ENCODE peak calls at places on chromosomes 12 and 14, in five cellular contexts. One of them, this sample, is unnamed.
A peak's percentile ranks its signal among the peaks of the same experiment; 100 is the strongest.

GRCh38 chr12:103997277-103997900 is 31.7 kb downstream of the TDG start:
- DNase-seq in iPS DF 6.9: no peak
- DNase-seq in ascending aorta: no peak
- DNase-seq in keratinocyte: no peak
- DNase-seq in neuronal stem cell: no peak
- DNase-seq in this sample: no peak

GRCh38 chr12:89919241-89919906 is 210.7 kb upstream of the ATP2B1 start:
- DNase-seq in keratinocyte: no peak
- DNase-seq in iPS DF 6.9: no peak
- DNase-seq in neuronal stem cell: no peak
- DNase-seq in ascending aorta: no peak
- DNase-seq in this sample: no peak

GRCh38 chr14:70821916-70822705 is 12.8 kb upstream of the MAP3K9 start:
- DNase-seq in iPS DF 6.9: no peak
- DNase-seq in keratinocyte: no peak
- DNase-seq in neuronal stem cell: peak; percentile 62
- DNase-seq in ascending aorta: peak; percentile 74
- DNase-seq in this sample: no peak

GRCh38 chr14:38080696-38081095 is 127.0 kb upstream of the SSTR1 start:
- DNase-seq in iPS DF 6.9: no peak
- DNase-seq in keratinocyte: no peak
- DNase-seq in neuronal stem cell: no peak
- DNase-seq in ascending aorta: no peak
- DNase-seq in this sample: no peak

GRCh38 chr12:95218164-95218851 is 701 bp downstream of the VEZT start:
- DNase-seq in ascending aorta: no peak
- DNase-seq in iPS DF 6.9: no peak
- DNase-seq in keratinocyte: no peak
- DNase-seq in neuronal stem cell: peak; percentile 32
- DNase-seq in this sample: no peak

GRCh38 chr12:234891-235415 is 21.0 kb upstream of the SLC6A12 start:
- DNase-seq in neuronal stem cell: no peak
- DNase-seq in iPS DF 6.9: no peak
- DNase-seq in keratinocyte: no peak
- DNase-seq in ascending aorta: peak; percentile 53
- DNase-seq in this sample: no peak

GRCh38 chr12:49233842-49234526 is 30.9 kb upstream of the TUBA1C start:
- DNase-seq in ascending aorta: peak; percentile 81
- DNase-seq in keratinocyte: no peak
- DNase-seq in neuronal stem cell: no peak
- DNase-seq in iPS DF 6.9: no peak
- DNase-seq in this sample: no peak

GRCh38 chr12:12128665-12129064 is 57.9 kb downstream of the BCL2L14 start:
- DNase-seq in iPS DF 6.9: no peak
- DNase-seq in neuronal stem cell: no peak
- DNase-seq in ascending aorta: no peak
- DNase-seq in keratinocyte: no peak
- DNase-seq in this sample: no peak

GRCh38 chr12:48978291-48978740 is at the start of gene WNT1:
- DNase-seq in neuronal stem cell: no peak
- DNase-seq in ascending aorta: no peak
- DNase-seq in iPS DF 6.9: no peak
- DNase-seq in keratinocyte: no peak
- DNase-seq in this sample: no peak

GRCh38 chr14:31902002-31902401 is 175.1 kb upstream of the ARHGAP5 start:
- DNase-seq in ascending aorta: no peak
- DNase-seq in iPS DF 6.9: no peak
- DNase-seq in keratinocyte: peak; percentile 54
- DNase-seq in neuronal stem cell: no peak
- DNase-seq in this sample: no peak

GRCh38 chr12:121579190-121579791 is 1.5 kb downstream of the KDM2B start:
- DNase-seq in neuronal stem cell: peak; percentile 26
- DNase-seq in keratinocyte: no peak
- DNase-seq in ascending aorta: peak; percentile 66
- DNase-seq in iPS DF 6.9: no peak
- DNase-seq in this sample: no peak

GRCh38 chr12:99706736-99707473 is 59.4 kb downstream of the GARIN6 start:
- DNase-seq in keratinocyte: no peak
- DNase-seq in ascending aorta: no peak
- DNase-seq in iPS DF 6.9: no peak
- DNase-seq in neuronal stem cell: no peak
- DNase-seq in this sample: no peak

GRCh38 chr14:34682787-34683321 is 31.5 kb downstream of the CFL2 start:
- DNase-seq in iPS DF 6.9: no peak
- DNase-seq in neuronal stem cell: no peak
- DNase-seq in keratinocyte: no peak
- DNase-seq in ascending aorta: no peak
- DNase-seq in this sample: no peak

GRCh38 chr14:22547948-22548750 is 40.9 kb downstream of the DAD1 start:
- DNase-seq in iPS DF 6.9: no peak
- DNase-seq in neuronal stem cell: no peak
- DNase-seq in ascending aorta: peak; percentile 43
- DNase-seq in keratinocyte: no peak
- DNase-seq in this sample: no peak

GRCh38 chr14:45150386-45150890 is 14.7 kb downstream of the FANCM start:
- DNase-seq in iPS DF 6.9: no peak
- DNase-seq in keratinocyte: no peak
- DNase-seq in neuronal stem cell: no peak
- DNase-seq in ascending aorta: no peak
- DNase-seq in this sample: no peak

GRCh38 chr12:101671157-101671791 is 26.2 kb upstream of the CHPT1 start:
- DNase-seq in iPS DF 6.9: no peak
- DNase-seq in ascending aorta: peak; percentile 69
- DNase-seq in keratinocyte: no peak
- DNase-seq in neuronal stem cell: no peak
- DNase-seq in this sample: no peak

GRCh38 chr12:62640910-62641448 is 174.4 kb downstream of the MON2 start:
- DNase-seq in iPS DF 6.9: no peak
- DNase-seq in keratinocyte: no peak
- DNase-seq in ascending aorta: no peak
- DNase-seq in neuronal stem cell: no peak
- DNase-seq in this sample: no peak

GRCh38 chr12:112179341-112179740 is 54.0 kb downstream of the TRAFD1 start:
- DNase-seq in keratinocyte: no peak
- DNase-seq in ascending aorta: peak; percentile 34
- DNase-seq in neuronal stem cell: no peak
- DNase-seq in iPS DF 6.9: no peak
- DNase-seq in this sample: no peak

GRCh38 chr12:75818863-75819262 is 212.7 kb downstream of the PHLDA1 start:
- DNase-seq in iPS DF 6.9: no peak
- DNase-seq in neuronal stem cell: no peak
- DNase-seq in keratinocyte: no peak
- DNase-seq in ascending aorta: no peak
- DNase-seq in this sample: no peak

GRCh38 chr14:100117026-100117425 is 42.4 kb downstream of the DEGS2 start:
- DNase-seq in keratinocyte: no peak
- DNase-seq in ascending aorta: no peak
- DNase-seq in neuronal stem cell: no peak
- DNase-seq in iPS DF 6.9: no peak
- DNase-seq in this sample: no peak

GRCh38 chr12:49206389-49206788 is 17.5 kb upstream of the TUBA1A start:
- DNase-seq in iPS DF 6.9: no peak
- DNase-seq in ascending aorta: no peak
- DNase-seq in neuronal stem cell: no peak
- DNase-seq in keratinocyte: no peak
- DNase-seq in this sample: no peak

GRCh38 chr12:49689785-49690184 is 17.4 kb downstream of the FMNL3 start:
- DNase-seq in ascending aorta: no peak
- DNase-seq in neuronal stem cell: no peak
- DNase-seq in keratinocyte: no peak
- DNase-seq in iPS DF 6.9: no peak
- DNase-seq in this sample: no peak

DNA sequence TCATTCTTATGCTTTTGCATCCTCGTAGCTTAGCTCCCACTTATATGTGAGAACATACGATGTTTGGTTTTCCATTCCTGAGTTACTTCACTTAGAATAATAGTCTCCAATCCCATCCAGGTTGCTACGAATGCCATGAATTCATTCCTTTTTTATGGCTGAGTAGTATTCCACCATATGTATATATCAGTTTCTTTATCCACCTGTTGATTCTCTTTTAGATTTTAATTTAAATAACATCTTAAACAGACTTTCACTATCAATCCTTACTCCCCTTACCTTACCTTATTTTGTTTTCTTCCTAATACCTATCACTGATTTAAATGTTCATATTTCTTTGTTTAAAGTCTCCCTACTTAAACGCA is 488 bp upstream of the FBXW8 start:
- DNase-seq in iPS DF 6.9: no peak
- DNase-seq in keratinocyte: no peak
- DNase-seq in neuronal stem cell: no peak
- DNase-seq in ascending aorta: no peak
- DNase-seq in this sample: no peak
- H3K27ac ChIP-seq in iPS DF 6.9: no peak overlapping the region
- H3K27ac ChIP-seq in keratinocyte: peak overlapping the region; percentile 36
- H3K27ac ChIP-seq in neuronal stem cell: no peak overlapping the region
- H3K27ac ChIP-seq in ascending aorta: peak overlapping the region; percentile 78
- H3K27ac ChIP-seq in this sample: no peak overlapping the region

GRCh38 chr12:4288296-4289019 is 14.9 kb downstream of the CCND2 start:
- DNase-seq in ascending aorta: peak; percentile 66
- DNase-seq in neuronal stem cell: no peak
- DNase-seq in keratinocyte: no peak
- DNase-seq in iPS DF 6.9: no peak
- DNase-seq in this sample: no peak

GRCh38 chr12:4290011-4290790 is 16.6 kb downstream of the CCND2 start:
- DNase-seq in ascending aorta: no peak
- DNase-seq in iPS DF 6.9: no peak
- DNase-seq in neuronal stem cell: no peak
- DNase-seq in keratinocyte: no peak
- DNase-seq in this sample: no peak

GRCh38 chr12:4287325-4288290 is 14.0 kb downstream of the CCND2 start:
- DNase-seq in iPS DF 6.9: no peak
- DNase-seq in keratinocyte: no peak
- DNase-seq in ascending aorta: peak; percentile 58
- DNase-seq in neuronal stem cell: no peak
- DNase-seq in this sample: no peak

GRCh38 chr12:4286771-4287317 is 13.3 kb downstream of the CCND2 start:
- DNase-seq in keratinocyte: no peak
- DNase-seq in neuronal stem cell: no peak
- DNase-seq in iPS DF 6.9: no peak
- DNase-seq in ascending aorta: peak; percentile 59
- DNase-seq in this sample: no peak

GRCh38 chr12:4289334-4289878 is 15.8 kb downstream of the CCND2 start:
- DNase-seq in keratinocyte: no peak
- DNase-seq in neuronal stem cell: no peak
- DNase-seq in iPS DF 6.9: no peak
- DNase-seq in ascending aorta: peak; percentile 61
- DNase-seq in this sample: no peak
- H3K4me3 ChIP-seq in keratinocyte: no peak overlapping the region
- H3K4me3 ChIP-seq in neuronal stem cell: no peak overlapping the region
- H3K4me3 ChIP-seq in iPS DF 6.9: no peak overlapping the region
- H3K4me3 ChIP-seq in ascending aorta: no peak overlapping the region
- H3K4me3 ChIP-seq in this sample: no peak overlapping the region

GRCh38 chr12:40171501-40171900 is 53.3 kb upstream of the LRRK2 start:
- DNase-seq in keratinocyte: no peak
- DNase-seq in iPS DF 6.9: no peak
- DNase-seq in neuronal stem cell: no peak
- DNase-seq in ascending aorta: no peak
- DNase-seq in this sample: no peak

GRCh38 chr12:40168001-40168400 is 56.8 kb upstream of the LRRK2 start:
- DNase-seq in keratinocyte: no peak
- DNase-seq in ascending aorta: no peak
- DNase-seq in neuronal stem cell: no peak
- DNase-seq in iPS DF 6.9: no peak
- DNase-seq in this sample: no peak

GRCh38 chr12:40172879-40173278 is 51.9 kb upstream of the LRRK2 start:
- DNase-seq in neuronal stem cell: no peak
- DNase-seq in keratinocyte: no peak
- DNase-seq in ascending aorta: no peak
- DNase-seq in iPS DF 6.9: no peak
- DNase-seq in this sample: no peak

GRCh38 chr12:40170593-40170992 is 54.2 kb upstream of the LRRK2 start:
- DNase-seq in iPS DF 6.9: no peak
- DNase-seq in neuronal stem cell: no peak
- DNase-seq in ascending aorta: no peak
- DNase-seq in keratinocyte: no peak
- DNase-seq in this sample: no peak

DNA sequence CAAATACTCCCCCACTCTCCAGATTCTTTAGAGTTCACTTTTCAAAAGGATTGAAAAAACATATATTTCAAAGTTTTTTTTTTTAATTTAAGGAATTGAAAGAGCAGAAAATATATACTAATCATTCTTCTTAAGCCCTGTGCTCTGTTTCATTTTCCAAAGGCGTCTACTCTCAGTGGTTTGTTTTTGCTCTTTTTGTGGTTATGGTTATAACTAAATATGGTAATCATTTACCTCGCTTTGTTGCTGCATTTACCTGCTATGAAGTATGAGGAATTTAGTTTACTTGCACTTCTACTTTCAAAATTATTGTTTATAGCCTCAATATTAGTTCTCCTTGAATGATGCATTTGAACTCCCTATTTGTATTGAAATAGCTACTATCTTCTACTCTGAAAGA is 55.9 kb upstream of the LRRK2 start:
- DNase-seq in ascending aorta: no peak
- DNase-seq in keratinocyte: no peak
- DNase-seq in iPS DF 6.9: no peak
- DNase-seq in neuronal stem cell: no peak
- DNase-seq in this sample: no peak
- H3K27ac ChIP-seq in ascending aorta: no peak overlapping the region
- H3K27ac ChIP-seq in keratinocyte: no peak overlapping the region
- H3K27ac ChIP-seq in iPS DF 6.9: no peak overlapping the region
- H3K27ac ChIP-seq in neuronal stem cell: no peak overlapping the region
- H3K27ac ChIP-seq in this sample: no peak overlapping the region

GRCh38 chr12:31560516-31560915 is 30.4 kb downstream of the DENND5B start:
- DNase-seq in ascending aorta: no peak
- DNase-seq in neuronal stem cell: no peak
- DNase-seq in iPS DF 6.9: no peak
- DNase-seq in keratinocyte: no peak
- DNase-seq in this sample: no peak
- H3K4me3 ChIP-seq in ascending aorta: no peak overlapping the region
- H3K4me3 ChIP-seq in neuronal stem cell: no peak overlapping the region
- H3K4me3 ChIP-seq in iPS DF 6.9: no peak overlapping the region
- H3K4me3 ChIP-seq in keratinocyte: no peak overlapping the region
- H3K4me3 ChIP-seq in this sample: no peak overlapping the region

DNA sequence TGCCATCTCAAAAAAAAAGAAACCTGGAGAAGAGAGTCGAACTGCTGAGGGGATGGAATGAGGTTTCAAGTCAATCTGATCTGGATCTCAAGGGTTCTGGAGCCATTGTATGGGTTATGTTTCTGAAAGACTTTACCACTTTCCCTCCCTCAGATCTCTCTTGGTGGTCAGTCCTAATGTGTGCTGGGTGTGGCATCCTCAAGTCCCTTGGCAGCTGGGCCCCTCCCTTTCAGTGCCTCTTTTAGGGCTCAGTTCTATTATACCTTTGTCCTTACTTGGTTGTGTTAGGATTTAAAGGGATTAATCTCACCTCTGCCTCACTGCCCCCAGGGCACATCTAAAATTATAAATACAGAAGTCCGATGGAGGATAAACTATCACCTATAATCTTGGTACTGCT is 107.0 kb downstream of the NUAK1 start:
- DNase-seq in keratinocyte: no peak
- DNase-seq in neuronal stem cell: no peak
- DNase-seq in ascending aorta: no peak
- DNase-seq in iPS DF 6.9: no peak
- DNase-seq in this sample: no peak
- H3K27ac ChIP-seq in keratinocyte: no peak overlapping the region
- H3K27ac ChIP-seq in neuronal stem cell: no peak overlapping the region
- H3K27ac ChIP-seq in ascending aorta: no peak overlapping the region
- H3K27ac ChIP-seq in iPS DF 6.9: no peak overlapping the region
- H3K27ac ChIP-seq in this sample: no peak overlapping the region

GRCh38 chr12:13595536-13596450 is 385.6 kb downstream of the GRIN2B start:
- DNase-seq in iPS DF 6.9: no peak
- DNase-seq in neuronal stem cell: no peak
- DNase-seq in ascending aorta: no peak
- DNase-seq in keratinocyte: no peak
- DNase-seq in this sample: no peak
- H3K4me3 ChIP-seq in iPS DF 6.9: no peak overlapping the region
- H3K4me3 ChIP-seq in neuronal stem cell: no peak overlapping the region
- H3K4me3 ChIP-seq in ascending aorta: no peak overlapping the region
- H3K4me3 ChIP-seq in keratinocyte: no peak overlapping the region
- H3K4me3 ChIP-seq in this sample: no peak overlapping the region